ENCODE peak calls at places on chromosomes 5 and 9, in eight cellular contexts. One of them, this sample, is unnamed.

GRCh38 chr5:171166766-171167165 is 142.3 kb upstream of the TLX3 start:
- DNase-seq in lung: no peak
- DNase-seq in cardiac muscle cell: no peak
- DNase-seq in HCT116: no peak
- DNase-seq in sigmoid colon: no peak
- DNase-seq in CD8-positive, alpha-beta T cell: no peak
- DNase-seq in A549: no peak
- DNase-seq in PC-3: no peak
- DNase-seq in this sample: no peak

GRCh38 chr5:10331341-10331796 is 22.1 kb upstream of the MARCHF6 start:
- DNase-seq in lung: peak; percentile 73
- DNase-seq in cardiac muscle cell: peak; percentile 94
- DNase-seq in HCT116: no peak
- DNase-seq in sigmoid colon: peak; percentile 86
- DNase-seq in CD8-positive, alpha-beta T cell: no peak
- DNase-seq in A549: no peak
- DNase-seq in PC-3: peak; percentile 63
- DNase-seq in this sample: peak; percentile 65

GRCh38 chr9:121122450-121123032 is 47.8 kb downstream of the CNTRL start:
- DNase-seq in lung: no peak
- DNase-seq in cardiac muscle cell: no peak
- DNase-seq in HCT116: no peak
- DNase-seq in sigmoid colon: no peak
- DNase-seq in CD8-positive, alpha-beta T cell: no peak
- DNase-seq in A549: no peak
- DNase-seq in PC-3: no peak
- DNase-seq in this sample: no peak

GRCh38 chr5:51172853-51173635 is 210.2 kb upstream of the ISL1 start:
- DNase-seq in lung: no peak
- DNase-seq in cardiac muscle cell: no peak
- DNase-seq in HCT116: no peak
- DNase-seq in sigmoid colon: no peak
- DNase-seq in CD8-positive, alpha-beta T cell: no peak
- DNase-seq in A549: no peak
- DNase-seq in PC-3: no peak
- DNase-seq in this sample: no peak

GRCh38 chr9:106085479-106085878 is 391.1 kb downstream of the TMEM38B start:
- DNase-seq in lung: no peak
- DNase-seq in cardiac muscle cell: no peak
- DNase-seq in HCT116: no peak
- DNase-seq in sigmoid colon: no peak
- DNase-seq in CD8-positive, alpha-beta T cell: no peak
- DNase-seq in A549: no peak
- DNase-seq in PC-3: no peak
- DNase-seq in this sample: no peak

GRCh38 chr9:90778746-90779145 is 22.9 kb upstream of the SYK start:
- DNase-seq in lung: no peak
- DNase-seq in cardiac muscle cell: no peak
- DNase-seq in HCT116: no peak
- DNase-seq in sigmoid colon: no peak
- DNase-seq in CD8-positive, alpha-beta T cell: no peak
- DNase-seq in A549: no peak
- DNase-seq in PC-3: no peak
- DNase-seq in this sample: no peak

GRCh38 chr9:107484117-107484723 is 5.3 kb downstream of the KLF4 start:
- DNase-seq in lung: no peak
- DNase-seq in cardiac muscle cell: peak; percentile 90
- DNase-seq in HCT116: peak; percentile 64
- DNase-seq in sigmoid colon: no peak
- DNase-seq in CD8-positive, alpha-beta T cell: no peak
- DNase-seq in A549: peak; percentile 51
- DNase-seq in PC-3: peak; percentile 74
- DNase-seq in this sample: peak; percentile 59

GRCh38 chr9:28365020-28365640 is 791.8 kb upstream of the C9orf72 start:
- DNase-seq in lung: no peak
- DNase-seq in cardiac muscle cell: peak; percentile 17
- DNase-seq in HCT116: no peak
- DNase-seq in sigmoid colon: no peak
- DNase-seq in CD8-positive, alpha-beta T cell: no peak
- DNase-seq in A549: no peak
- DNase-seq in PC-3: peak; percentile 1
- DNase-seq in this sample: no peak

GRCh38 chr5:146645382-146645781 is 129.4 kb upstream of the GPR151 start:
- DNase-seq in lung: no peak
- DNase-seq in cardiac muscle cell: no peak
- DNase-seq in HCT116: no peak
- DNase-seq in sigmoid colon: no peak
- DNase-seq in CD8-positive, alpha-beta T cell: no peak
- DNase-seq in A549: no peak
- DNase-seq in PC-3: no peak
- DNase-seq in this sample: no peak

GRCh38 chr5:58794875-58795274 is 212.0 kb downstream of the RAB3C start:
- DNase-seq in lung: no peak
- DNase-seq in cardiac muscle cell: no peak
- DNase-seq in HCT116: no peak
- DNase-seq in sigmoid colon: no peak
- DNase-seq in CD8-positive, alpha-beta T cell: no peak
- DNase-seq in A549: no peak
- DNase-seq in PC-3: no peak
- DNase-seq in this sample: no peak

GRCh38 chr5:91121347-91121993 is 261.6 kb downstream of the ARRDC3 start:
- DNase-seq in lung: no peak
- DNase-seq in cardiac muscle cell: no peak
- DNase-seq in HCT116: no peak
- DNase-seq in sigmoid colon: peak; percentile 58
- DNase-seq in CD8-positive, alpha-beta T cell: no peak
- DNase-seq in A549: no peak
- DNase-seq in PC-3: no peak
- DNase-seq in this sample: no peak

GRCh38 chr9:137030528-137030927 is 1.4 kb downstream of the FUT7 start:
- DNase-seq in lung: no peak
- DNase-seq in cardiac muscle cell: peak; percentile 28
- DNase-seq in HCT116: no peak
- DNase-seq in sigmoid colon: no peak
- DNase-seq in CD8-positive, alpha-beta T cell: peak; percentile 44
- DNase-seq in A549: no peak
- DNase-seq in PC-3: no peak
- DNase-seq in this sample: no peak

GRCh38 chr9:135329571-135330306 is 149.8 kb upstream of the PPP1R26 start:
- DNase-seq in lung: no peak
- DNase-seq in cardiac muscle cell: no peak
- DNase-seq in HCT116: no peak
- DNase-seq in sigmoid colon: no peak
- DNase-seq in CD8-positive, alpha-beta T cell: no peak
- DNase-seq in A549: no peak
- DNase-seq in PC-3: no peak
- DNase-seq in this sample: no peak

GRCh38 chr5:123089971-123090640 is 1.1 kb downstream of the PRDM6 start:
- DNase-seq in lung: no peak
- DNase-seq in cardiac muscle cell: peak; percentile 62
- DNase-seq in HCT116: no peak
- DNase-seq in sigmoid colon: peak; percentile 65
- DNase-seq in CD8-positive, alpha-beta T cell: no peak
- DNase-seq in A549: no peak
- DNase-seq in PC-3: no peak
- DNase-seq in this sample: no peak

DNA sequence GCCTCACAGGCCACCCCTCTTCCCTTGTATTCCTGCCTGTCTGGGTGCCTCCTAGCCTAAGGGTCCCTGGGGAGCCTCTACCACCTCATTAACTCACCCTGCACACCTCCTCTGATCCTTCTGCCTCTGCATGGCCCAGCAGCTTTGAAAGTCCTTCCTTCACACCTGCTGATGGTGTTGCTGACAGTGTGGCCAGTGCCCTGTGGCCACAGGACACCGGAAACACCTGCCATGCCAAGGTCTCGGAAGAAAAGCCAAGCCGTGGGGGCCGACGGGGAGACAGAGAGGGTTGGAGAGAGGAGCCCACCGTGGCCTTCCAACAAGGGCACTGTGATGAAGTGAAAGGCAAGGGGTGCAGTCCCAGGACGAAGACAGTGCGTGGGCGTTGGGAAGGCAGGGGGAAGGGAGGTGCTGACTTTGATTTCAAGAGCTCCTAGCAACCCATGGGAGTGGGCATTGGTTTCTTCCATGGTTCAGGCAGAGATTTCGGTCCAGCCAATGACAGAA is 4.1 kb downstream of the BTNL9 start:
- DNase-seq in lung: no peak
- DNase-seq in cardiac muscle cell: no peak
- DNase-seq in HCT116: no peak
- DNase-seq in sigmoid colon: no peak
- DNase-seq in CD8-positive, alpha-beta T cell: no peak
- DNase-seq in A549: no peak
- DNase-seq in PC-3: no peak
- DNase-seq in this sample: no peak
- H3K27ac ChIP-seq in lung: peak overlapping the region; percentile 25
- H3K27ac ChIP-seq in cardiac muscle cell: no peak overlapping the region
- H3K27ac ChIP-seq in HCT116: no peak overlapping the region
- H3K27ac ChIP-seq in sigmoid colon: peak overlapping the region; percentile 27
- H3K27ac ChIP-seq in CD8-positive, alpha-beta T cell: no peak overlapping the region
- H3K27ac ChIP-seq in A549: no peak overlapping the region
- H3K27ac ChIP-seq in PC-3: no peak overlapping the region
- H3K27ac ChIP-seq in this sample: no peak overlapping the region

GRCh38 chr5:11384441-11385250 is 519.6 kb downstream of the CTNND2 start:
- DNase-seq in lung: no peak
- DNase-seq in cardiac muscle cell: no peak
- DNase-seq in HCT116: no peak
- DNase-seq in sigmoid colon: peak; percentile 60
- DNase-seq in CD8-positive, alpha-beta T cell: no peak
- DNase-seq in A549: no peak
- DNase-seq in PC-3: peak; percentile 46
- DNase-seq in this sample: no peak
- H3K4me3 ChIP-seq in lung: peak overlapping the region; percentile 38
- H3K4me3 ChIP-seq in cardiac muscle cell: peak overlapping the region; percentile 34
- H3K4me3 ChIP-seq in HCT116: no peak overlapping the region
- H3K4me3 ChIP-seq in sigmoid colon: no peak overlapping the region
- H3K4me3 ChIP-seq in CD8-positive, alpha-beta T cell: no peak overlapping the region
- H3K4me3 ChIP-seq in A549: peak overlapping the region; percentile 35
- H3K4me3 ChIP-seq in PC-3: peak overlapping the region; percentile 68
- H3K4me3 ChIP-seq in this sample: no peak overlapping the region

DNA sequence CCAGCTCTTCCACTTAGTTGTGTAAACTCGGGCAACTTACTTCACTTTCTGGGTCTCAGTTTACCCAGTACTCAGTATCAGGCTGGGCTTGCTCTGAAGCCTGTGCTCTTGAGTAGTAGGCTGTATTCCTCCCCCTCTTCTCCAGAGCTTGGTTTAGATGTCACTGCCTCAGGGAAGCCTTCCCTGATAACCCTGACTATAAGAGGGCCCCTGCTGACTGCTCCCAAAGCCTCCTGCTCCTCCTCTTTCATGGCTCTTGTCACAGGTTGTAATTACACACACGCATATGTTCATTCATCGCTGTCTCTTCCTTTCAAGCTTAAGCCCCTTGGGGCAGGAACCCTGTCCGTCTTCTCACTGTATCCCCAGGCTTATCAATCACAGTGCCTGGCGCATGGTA is 140.2 kb downstream of the RGS3 start:
- DNase-seq in lung: no peak
- DNase-seq in cardiac muscle cell: no peak
- DNase-seq in HCT116: no peak
- DNase-seq in sigmoid colon: no peak
- DNase-seq in CD8-positive, alpha-beta T cell: no peak
- DNase-seq in A549: no peak
- DNase-seq in PC-3: no peak
- DNase-seq in this sample: no peak
- H3K27ac ChIP-seq in lung: no peak overlapping the region
- H3K27ac ChIP-seq in cardiac muscle cell: no peak overlapping the region
- H3K27ac ChIP-seq in HCT116: no peak overlapping the region
- H3K27ac ChIP-seq in sigmoid colon: no peak overlapping the region
- H3K27ac ChIP-seq in CD8-positive, alpha-beta T cell: no peak overlapping the region
- H3K27ac ChIP-seq in A549: no peak overlapping the region
- H3K27ac ChIP-seq in PC-3: no peak overlapping the region
- H3K27ac ChIP-seq in this sample: no peak overlapping the region

DNA sequence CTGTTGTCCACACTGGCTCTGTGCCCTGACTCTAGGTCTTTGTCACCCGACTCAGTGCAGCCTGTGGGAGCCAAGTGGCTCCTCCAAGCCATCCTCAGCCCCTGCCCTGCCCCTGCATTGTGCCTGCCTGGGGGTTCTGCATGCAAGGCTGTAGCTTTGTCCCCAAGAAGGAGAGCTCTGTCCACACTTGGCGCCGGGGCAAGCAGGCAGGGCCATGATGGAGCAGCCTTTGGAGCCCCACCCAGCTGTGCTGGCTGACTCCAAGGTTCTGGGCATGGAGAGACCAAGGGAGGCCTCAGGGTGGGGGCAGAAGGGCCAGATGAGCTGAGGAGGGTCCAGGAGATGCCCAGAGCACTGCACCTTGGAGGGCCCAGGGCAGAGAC is 226.2 kb downstream of the CACNA1B start:
- DNase-seq in lung: peak; percentile 21
- DNase-seq in cardiac muscle cell: no peak
- DNase-seq in HCT116: no peak
- DNase-seq in sigmoid colon: peak; percentile 57
- DNase-seq in CD8-positive, alpha-beta T cell: no peak
- DNase-seq in A549: no peak
- DNase-seq in PC-3: no peak
- DNase-seq in this sample: no peak
- H3K4me3 ChIP-seq in lung: no peak overlapping the region
- H3K4me3 ChIP-seq in cardiac muscle cell: no peak overlapping the region
- H3K4me3 ChIP-seq in HCT116: no peak overlapping the region
- H3K4me3 ChIP-seq in sigmoid colon: no peak overlapping the region
- H3K4me3 ChIP-seq in CD8-positive, alpha-beta T cell: no peak overlapping the region
- H3K4me3 ChIP-seq in A549: no peak overlapping the region
- H3K4me3 ChIP-seq in PC-3: no peak overlapping the region
- H3K4me3 ChIP-seq in this sample: no peak overlapping the region